ENCODE peak calls at places on chromosomes 3 and 15, in eight cellular contexts. I is suprapubic skin; Z is fibroblast of the aortic adventitia; G is lung; D is GM06990; B is CD8-positive, alpha-beta T cell; N is psoas muscle; E is heart right ventricle. U is an unnamed sample.

GRCh38 chr15:25056484-25057429 is 102.0 kb downstream of the SNRPN start:
- DNase-seq in I (peak), Z (no peak), G (no peak), D (no peak), B (no peak), N (no peak), E (no peak), U (no peak)

GRCh38 chr15:72797338-72797689 is 13.8 kb upstream of the ADPGK start:
- DNase-seq in I (no peak), Z (no peak), G (no peak), D (no peak), B (no peak), N (no peak), E (no peak), U (no peak)

GRCh38 chr3:156630081-156630772 is 44.2 kb upstream of the TIPARP start:
- DNase-seq in I (no peak), Z (peak), G (no peak), D (no peak), B (no peak), N (no peak), E (no peak), U (peak)

GRCh38 chr15:78368671-78369070 is 28.5 kb downstream of the CRABP1 start:
- DNase-seq in I (no peak), Z (no peak), G (no peak), D (no peak), B (no peak), N (no peak), E (no peak), U (peak)

GRCh38 chr3:52244061-52244628 is 1.4 kb upstream of the PPM1M start:
- DNase-seq in I (peak), Z (peak), G (peak), D (peak), B (no peak), N (peak), E (no peak), U (peak)

GRCh38 chr3:113783463-113783862 is 36.6 kb downstream of the ATP6V1A start:
- DNase-seq in I (no peak), Z (peak), G (no peak), D (peak), B (no peak), N (no peak), E (no peak), U (peak)

GRCh38 chr3:195774917-195775316 is 36.8 kb downstream of the MUC4 start:
- DNase-seq in I (no peak), Z (peak), G (peak), D (no peak), B (no peak), N (peak), E (peak), U (peak)

GRCh38 chr3:40828741-40829415 is 304.1 kb downstream of the ZNF621 start:
- DNase-seq in I (no peak), Z (no peak), G (no peak), D (no peak), B (no peak), N (no peak), E (no peak), U (no peak)

GRCh38 chr3:191455257-191455952 is 5.6 kb upstream of the PYDC2 start:
- DNase-seq in I (no peak), Z (peak), G (no peak), D (no peak), B (no peak), N (no peak), E (no peak), U (no peak)

GRCh38 chr15:74994236-74994635 is 1.1 kb upstream of the SCAMP5 start:
- DNase-seq in I (no peak), Z (no peak), G (no peak), D (no peak), B (no peak), N (no peak), E (no peak), U (no peak)

GRCh38 chr15:27993996-27994775 is 104.9 kb downstream of the OCA2 start:
- DNase-seq in I (no peak), Z (no peak), G (no peak), D (no peak), B (no peak), N (no peak), E (no peak), U (no peak)

GRCh38 chr3:193593666-193594025 is 638 bp downstream of the OPA1 start:
- DNase-seq in I (no peak), Z (peak), G (no peak), D (no peak), B (no peak), N (no peak), E (no peak), U (peak)

GRCh38 chr3:188006726-188007393 is 147.1 kb upstream of the LPP start:
- DNase-seq in I (no peak), Z (peak), G (no peak), D (no peak), B (no peak), N (peak), E (peak), U (no peak)

GRCh38 chr3:185796431-185797107 is 28.3 kb downstream of the IGF2BP2 start:
- DNase-seq in I (no peak), Z (peak), G (peak), D (no peak), B (no peak), N (no peak), E (no peak), U (peak)

GRCh38 chr15:65418596-65418995 is 4.2 kb downstream of the IGDCC4 start:
- DNase-seq in I (no peak), Z (no peak), G (no peak), D (no peak), B (no peak), N (no peak), E (no peak), U (no peak)

GRCh38 chr3:48125026-48125704 is 63.1 kb downstream of the CDC25A start:
- DNase-seq in I (no peak), Z (peak), G (no peak), D (no peak), B (no peak), N (no peak), E (no peak), U (peak)

GRCh38 chr3:83500422-83500821 is 1458.4 kb upstream of the CADM2 start:
- DNase-seq in I (no peak), Z (no peak), G (no peak), D (no peak), B (no peak), N (no peak), E (no peak), U (peak)

GRCh38 chr3:158108596-158108995 is 1.3 kb upstream of the RSRC1 start:
- DNase-seq in I (no peak), Z (no peak), G (no peak), D (no peak), B (no peak), N (no peak), E (no peak), U (no peak)

GRCh38 chr15:39454189-39454986 is 126.5 kb upstream of the THBS1 start:
- DNase-seq in I (no peak), Z (peak), G (no peak), D (no peak), B (no peak), N (no peak), E (no peak), U (peak)

GRCh38 chr15:57565326-57565725 is 26.4 kb upstream of the MYZAP start:
- DNase-seq in I (no peak), Z (no peak), G (no peak), D (no peak), B (no peak), N (no peak), E (no peak), U (no peak)

GRCh38 chr3:133058831-133059230 is 20.6 kb downstream of the TMEM108 start:
- DNase-seq in I (no peak), Z (no peak), G (no peak), D (no peak), B (no peak), N (no peak), E (no peak), U (no peak)

GRCh38 chr3:31505353-31506048 is 27.2 kb upstream of the STT3B start:
- DNase-seq in I (no peak), Z (no peak), G (no peak), D (no peak), B (no peak), N (no peak), E (no peak), U (no peak)

GRCh38 chr3:124108446-124108845 is 116.5 kb upstream of the ROPN1 start:
- DNase-seq in I (no peak), Z (no peak), G (no peak), D (no peak), B (no peak), N (no peak), E (no peak), U (no peak)

GRCh38 chr3:97817965-97818364 is 3.8 kb upstream of the CRYBG3 start:
- DNase-seq in I (no peak), Z (no peak), G (no peak), D (no peak), B (no peak), N (no peak), E (no peak), U (no peak)

GRCh38 chr15:39976291-39977274 is 42.7 kb downstream of the EIF2AK4 start:
- DNase-seq in I (no peak), Z (peak), G (no peak), D (no peak), B (no peak), N (peak), E (peak), U (peak)

GRCh38 chr3:138187296-138188012 is at the start of gene ARMC8:
- DNase-seq in I (peak), Z (peak), G (peak), D (no peak), B (no peak), N (peak), E (peak), U (no peak)

GRCh38 chr3:16300282-16300681 is 35.3 kb downstream of the OXNAD1 start:
- DNase-seq in I (no peak), Z (no peak), G (no peak), D (peak), B (no peak), N (no peak), E (no peak), U (no peak)

GRCh38 chr15:62495670-62496328 is 330.7 kb upstream of the C2CD4B start:
- DNase-seq in I (no peak), Z (peak), G (no peak), D (no peak), B (no peak), N (peak), E (no peak), U (peak)

GRCh38 chr3:194727435-194728128 is 41.9 kb downstream of the FAM43A start:
- DNase-seq in I (no peak), Z (no peak), G (no peak), D (no peak), B (no peak), N (no peak), E (no peak), U (no peak)

GRCh38 chr3:193638833-193639232 is 45.8 kb downstream of the OPA1 start:
- DNase-seq in I (no peak), Z (no peak), G (no peak), D (no peak), B (no peak), N (no peak), E (no peak), U (no peak)

GRCh38 chr15:70584838-70585706 is 178.3 kb downstream of the UACA start:
- DNase-seq in I (peak), Z (no peak), G (no peak), D (no peak), B (peak), N (peak), E (no peak), U (peak)

GRCh38 chr3:70061111-70061510 is 61.6 kb downstream of the SAMMSON start:
- DNase-seq in I (no peak), Z (no peak), G (no peak), D (no peak), B (no peak), N (no peak), E (no peak), U (no peak)

GRCh38 chr15:81288616-81289015 is 35.3 kb downstream of the STARD5 start:
- DNase-seq in I (no peak), Z (no peak), G (no peak), D (no peak), B (no peak), N (no peak), E (no peak), U (no peak)

GRCh38 chr15:73802336-73803105 is 49.4 kb upstream of the INSYN1 start:
- DNase-seq in I (no peak), Z (no peak), G (no peak), D (no peak), B (no peak), N (peak), E (peak), U (no peak)

DNA sequence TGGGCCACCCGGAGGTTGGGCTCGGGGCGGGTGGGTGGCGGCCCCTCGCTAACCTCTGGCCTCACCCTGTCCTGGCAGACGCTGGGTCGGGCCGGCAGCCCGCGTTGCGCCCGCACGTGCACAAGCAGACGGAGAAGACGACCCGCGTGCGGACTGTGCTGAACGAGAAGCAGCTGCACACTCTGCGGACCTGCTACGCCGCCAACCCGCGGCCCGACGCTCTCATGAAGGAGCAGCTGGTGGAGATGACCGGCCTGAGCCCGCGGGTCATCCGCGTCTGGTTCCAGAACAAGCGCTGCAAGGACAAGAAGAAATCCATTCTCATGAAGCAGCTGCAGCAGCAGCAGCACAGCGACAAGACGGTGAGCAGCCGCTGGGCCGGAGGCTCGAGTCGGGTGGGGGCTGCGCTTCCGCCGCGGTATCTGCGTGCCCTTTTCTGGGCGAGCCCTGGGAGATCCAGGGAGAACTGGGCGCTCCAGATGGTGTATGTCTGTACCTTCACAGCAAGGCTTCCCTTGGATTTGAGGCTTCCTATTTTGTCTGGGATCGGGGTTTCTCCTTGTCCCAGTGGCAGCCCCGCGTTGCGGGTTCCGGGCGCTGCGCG is 3.7 kb downstream of the ISL2 start:
- DNase-seq in I (no peak), Z (peak), G (no peak), D (peak), B (no peak), N (no peak), E (peak), U (no peak)
- H3K4me3 ChIP-seq in I (peak), Z (peak), G (no peak), D (peak), B (peak), N (peak), E (peak), U (no peak)

GRCh38 chr3:22322861-22323260 is 571.9 kb upstream of the ZNF385D start:
- DNase-seq in I (no peak), Z (no peak), G (no peak), D (no peak), B (no peak), N (no peak), E (no peak), U (no peak)

GRCh38 chr3:22326305-22326704 is 575.3 kb upstream of the ZNF385D start:
- DNase-seq in I (no peak), Z (no peak), G (no peak), D (no peak), B (no peak), N (no peak), E (no peak), U (no peak)
- TF ChIP-seq CTCF in I (no peak), Z (no peak), G (no peak), D (no peak), B (no peak), N (no peak), E (no peak), U (no peak)

GRCh38 chr3:183485585-183485984 is 57.2 kb upstream of the MCF2L2 start:
- DNase-seq in I (no peak), Z (no peak), G (no peak), D (no peak), B (no peak), N (no peak), E (no peak), U (no peak)
- H3K4me3 ChIP-seq in I (no peak), Z (no peak), G (no peak), D (no peak), B (no peak), N (no peak), E (no peak), U (no peak)

DNA sequence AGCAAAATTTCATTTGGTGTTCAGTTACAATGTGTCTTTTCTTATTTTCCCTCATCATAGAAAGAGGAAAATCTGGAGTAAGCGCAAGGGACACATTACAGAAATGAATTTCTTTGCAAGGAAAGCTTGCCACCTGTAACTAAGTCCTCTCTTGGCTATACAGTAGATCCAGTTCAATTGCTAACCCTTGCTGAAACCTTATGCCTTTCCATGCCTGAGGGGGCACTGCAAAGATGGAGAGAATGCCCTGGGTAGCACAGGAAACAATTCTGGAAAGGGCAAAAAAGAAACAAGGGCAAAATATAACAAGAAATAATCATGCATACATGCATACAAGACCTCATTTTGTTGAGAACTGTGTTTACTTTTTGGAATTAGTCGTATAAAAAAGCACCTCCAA is 4.3 kb downstream of the CADM2 start:
- DNase-seq in I (no peak), Z (no peak), G (no peak), D (no peak), B (no peak), N (no peak), E (no peak), U (no peak)
- TF ChIP-seq CTCF in I (no peak), Z (no peak), G (no peak), D (no peak), B (no peak), N (no peak), E (no peak), U (no peak)

DNA sequence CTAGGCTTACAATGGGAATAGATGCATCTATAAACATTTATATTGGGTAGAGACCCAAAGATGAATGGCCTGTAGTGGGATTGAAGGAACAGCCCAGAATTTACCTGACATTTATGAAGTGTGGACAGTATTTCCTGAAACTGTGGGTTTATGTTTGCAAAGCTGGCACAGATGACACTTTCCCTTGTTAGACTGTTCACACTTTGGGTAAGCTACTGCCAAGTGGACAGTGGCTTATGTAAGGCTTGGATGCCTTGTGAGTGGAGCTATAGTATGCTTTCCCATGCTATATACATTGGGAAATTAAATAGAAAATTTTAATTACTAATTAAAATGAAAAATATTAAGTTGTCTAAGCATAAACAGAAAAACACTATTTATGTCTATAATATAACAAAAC is 48.5 kb downstream of the STARD9 start:
- DNase-seq in I (no peak), Z (no peak), G (no peak), D (no peak), B (no peak), N (no peak), E (no peak), U (no peak)
- H3K4me3 ChIP-seq in I (no peak), Z (no peak), G (no peak), D (no peak), B (no peak), N (no peak), E (no peak), U (no peak)

U was measured in choroid plexus epithelial cell.